ENCODE peak calls at places on chromosomes 7 and 10, in five cellular contexts. C is chondrocyte; X is iris pigment epithelial cell; P is COR-L47; Y is natural killer cell treated with Interleukin-12 subunit alpha and Interleukin-12 subunit beta and Interleukin-15 and Interleukin-18, amount 100 ng/mL, for 72 hours. J is an unnamed sample.

GRCh38 chr10:120012566-120012965 is 120.0 kb downstream of the SEC23IP start:
- DNase-seq in C (no peak), X (peak; percentile 45), P (no peak), Y (no peak), J (no peak)

GRCh38 chr7:151838861-151839381 is 38.0 kb downstream of the PRKAG2 start:
- DNase-seq in C (no peak), X (no peak), P (no peak), Y (peak; percentile 91), J (no peak)

GRCh38 chr10:112246-112645 is 23.0 kb upstream of the ZMYND11 start:
- DNase-seq in C (no peak), X (peak; percentile 22), P (no peak), Y (no peak), J (no peak)

GRCh38 chr10:46237815-46238510 is 48.8 kb upstream of the ANTXRL start:
- DNase-seq in C (no peak), X (no peak), P (no peak), Y (no peak), J (no peak)

GRCh38 chr10:94002156-94002555 is 8.4 kb downstream of the PLCE1 start:
- DNase-seq in C (no peak), X (no peak), P (no peak), Y (no peak), J (no peak)

GRCh38 chr10:18400201-18400910 is 251.0 kb downstream of the NSUN6 start:
- DNase-seq in C (no peak), X (no peak), P (no peak), Y (no peak), J (no peak)

GRCh38 chr7:159207398-159207797 is 62.7 kb upstream of the VIPR2 start:
- DNase-seq in C (no peak), X (no peak), P (no peak), Y (no peak), J (no peak)

GRCh38 chr7:148738737-148739535 is 40.2 kb downstream of the CUL1 start:
- DNase-seq in C (no peak), X (peak; percentile 74), P (no peak), Y (no peak), J (no peak)

GRCh38 chr7:106619213-106619612 is 41.7 kb downstream of the CCDC71L start:
- DNase-seq in C (no peak), X (no peak), P (no peak), Y (no peak), J (no peak)

GRCh38 chr7:85447004-85447403 is 260.1 kb upstream of the SEMA3D start:
- DNase-seq in C (no peak), X (no peak), P (no peak), Y (no peak), J (no peak)

GRCh38 chr7:22443370-22444180 is 56.4 kb downstream of the STEAP1B start:
- DNase-seq in C (no peak), X (peak; percentile 29), P (no peak), Y (no peak), J (no peak)

GRCh38 chr7:31249671-31250070 is 90.9 kb downstream of the NEUROD6 start:
- DNase-seq in C (no peak), X (no peak), P (no peak), Y (no peak), J (no peak)

GRCh38 chr10:28991326-28991725 is 297.5 kb upstream of the LYZL1 start:
- DNase-seq in C (no peak), X (peak; percentile 51), P (no peak), Y (no peak), J (peak; percentile 18)

GRCh38 chr7:119415682-119416081 is 857.3 kb upstream of the KCND2 start:
- DNase-seq in C (no peak), X (no peak), P (no peak), Y (no peak), J (no peak)

GRCh38 chr7:137987563-137987962 is 14.3 kb downstream of the CREB3L2 start:
- DNase-seq in C (no peak), X (no peak), P (no peak), Y (no peak), J (no peak)

GRCh38 chr10:119446441-119447277 is 95.9 kb downstream of the RGS10 start:
- DNase-seq in C (no peak), X (no peak), P (no peak), Y (no peak), J (no peak)

GRCh38 chr7:1563939-1564602 is 5.8 kb downstream of the PSMG3 start:
- DNase-seq in C (no peak), X (no peak), P (no peak), Y (no peak), J (no peak)

GRCh38 chr7:92835140-92835850 is 1.1 kb downstream of the CDK6 start:
- DNase-seq in C (peak; percentile 85), X (peak; percentile 87), P (no peak), Y (peak; percentile 80), J (no peak)

GRCh38 chr7:98879198-98879988 is 1.1 kb downstream of the TRRAP start:
- DNase-seq in C (no peak), X (no peak), P (peak; percentile 58), Y (peak; percentile 74), J (peak; percentile 54)

GRCh38 chr10:102669206-102670064 is 25.2 kb downstream of the TRIM8 start:
- DNase-seq in C (no peak), X (peak; percentile 39), P (no peak), Y (no peak), J (no peak)

GRCh38 chr7:68866136-68866535 is 732.1 kb upstream of the AUTS2 start:
- DNase-seq in C (no peak), X (no peak), P (no peak), Y (no peak), J (no peak)

GRCh38 chr7:73700070-73700423 is 16.6 kb downstream of the BUD23 start:
- DNase-seq in C (no peak), X (no peak), P (no peak), Y (no peak), J (no peak)

GRCh38 chr7:71612892-71613291 is 480.9 kb downstream of the GALNT17 start:
- DNase-seq in C (no peak), X (no peak), P (no peak), Y (no peak), J (no peak)

J was measured in NCI-H345.